ENCODE peak calls at places on chromosomes 6 and 20, in nine cellular contexts. B is kidney, N is neural progenitor cell, K is caudate nucleus, V is OCI-LY7, F is ovary, Z is stomach, S is uterus, E is psoas muscle. J is an unnamed sample.

GRCh38 chr6:126153661-126154060 is 167.3 kb downstream of the TRMT11 start:
- DNase-seq in B (no peak), N (no peak), K (no peak), V (no peak), F (no peak), Z (no peak), S (no peak), E (no peak), J (no peak)

GRCh38 chr6:155093430-155093829 is 98.3 kb downstream of the TIAM2 start:
- DNase-seq in B (no peak), N (no peak), K (no peak), V (peak), F (no peak), Z (no peak), S (no peak), E (no peak), J (no peak)

GRCh38 chr20:41476013-41476441 is 109.4 kb upstream of the EMILIN3 start:
- DNase-seq in B (no peak), N (no peak), K (no peak), V (no peak), F (peak), Z (peak), S (no peak), E (no peak), J (peak)

GRCh38 chr6:109441069-109441816 is 719 bp downstream of the SMPD2 start:
- DNase-seq in B (peak), N (peak), K (peak), V (peak), F (peak), Z (peak), S (peak), E (peak), J (peak)

GRCh38 chr6:93849857-93850256 is 430.5 kb upstream of the EPHA7 start:
- DNase-seq in B (no peak), N (no peak), K (no peak), V (no peak), F (no peak), Z (no peak), S (no peak), E (no peak), J (no peak)

GRCh38 chr6:18155273-18155863 is at the start of gene KDM1B:
- DNase-seq in B (peak), N (peak), K (no peak), V (peak), F (peak), Z (peak), S (peak), E (peak), J (peak)

GRCh38 chr6:127458190-127458589 is 999 bp downstream of the KIAA0408 start:
- DNase-seq in B (no peak), N (no peak), K (no peak), V (no peak), F (no peak), Z (no peak), S (no peak), E (no peak), J (no peak)

GRCh38 chr6:29005183-29005885 is at the start of gene ZNF311:
- DNase-seq in B (peak), N (peak), K (peak), V (no peak), F (peak), Z (peak), S (peak), E (peak), J (no peak)

GRCh38 chr6:31008165-31008564 is 2.1 kb upstream of the MUC22 start:
- DNase-seq in B (no peak), N (no peak), K (no peak), V (no peak), F (no peak), Z (no peak), S (no peak), E (no peak), J (no peak)

DNA sequence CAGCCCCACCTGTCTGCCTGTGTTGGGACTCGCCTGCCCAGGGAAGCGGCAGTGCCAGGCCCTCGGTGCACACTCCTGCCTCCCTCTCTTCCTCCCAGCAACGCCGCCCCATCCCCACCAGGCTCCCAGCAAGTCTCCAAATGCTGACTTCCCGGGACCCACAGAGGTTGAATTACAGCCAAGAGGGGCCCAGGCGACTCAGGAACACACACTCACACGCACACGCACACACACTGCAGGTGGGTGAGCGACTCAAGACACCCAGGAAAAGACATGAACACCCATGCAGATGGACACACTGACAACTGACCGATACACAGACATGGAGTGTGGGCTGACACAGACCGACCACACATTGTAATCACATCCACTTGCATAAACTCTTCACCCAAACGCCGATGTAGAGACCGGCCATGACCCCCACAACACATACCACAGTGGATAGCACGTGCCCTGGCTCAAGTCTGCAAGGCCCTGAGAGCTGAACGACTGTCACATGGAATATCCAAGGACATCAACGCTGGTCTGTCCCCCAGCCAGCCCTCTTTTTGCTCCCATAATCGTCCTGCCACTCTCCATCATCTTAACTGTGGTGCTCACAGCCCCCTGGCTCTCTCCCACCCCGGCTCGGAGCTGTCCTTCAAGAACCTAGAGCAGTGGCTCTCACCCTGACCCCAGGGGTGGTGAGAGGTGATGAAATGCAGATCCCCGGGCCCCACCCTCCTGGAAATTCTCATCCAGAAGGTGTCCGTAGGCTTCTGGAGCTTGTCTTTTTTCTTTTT is 470 bp upstream of the FAM83C start:
- DNase-seq in B (no peak), N (no peak), K (no peak), V (no peak), F (no peak), Z (no peak), S (no peak), E (peak), J (no peak)
- H3K27ac ChIP-seq in B (no peak), N (no peak), K (no peak), V (no peak), F (no peak), Z (no peak), S (no peak), E (no peak), J (no peak)

DNA sequence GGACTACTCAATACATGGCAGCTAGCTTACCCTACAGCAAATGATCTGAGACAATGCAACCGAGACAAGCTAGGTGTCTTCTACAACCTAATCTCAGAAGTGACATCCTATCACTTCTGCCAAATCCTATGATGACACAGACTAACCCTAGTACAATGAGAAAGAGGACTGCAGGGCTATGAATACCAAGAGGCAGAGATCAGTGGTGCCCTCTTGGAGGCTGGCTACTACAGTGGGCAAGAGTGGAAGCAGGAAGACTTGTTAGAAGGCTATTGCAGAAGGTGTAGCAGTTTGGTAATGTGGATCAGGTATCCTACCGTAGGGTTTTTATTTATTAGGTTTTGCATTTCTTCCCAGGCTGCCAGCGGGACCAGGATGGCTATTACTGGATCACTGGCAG is 30.3 kb downstream of the GSS start:
- DNase-seq in B (no peak), N (no peak), K (no peak), V (no peak), F (no peak), Z (no peak), S (no peak), E (no peak), J (peak)
- H3K27ac ChIP-seq in B (no peak), N (no peak), K (no peak), V (no peak), F (no peak), Z (no peak), S (no peak), E (peak), J (peak)

GRCh38 chr6:42315991-42316378 is 98.3 kb upstream of the MRPS10 start:
- DNase-seq in B (peak), N (no peak), K (no peak), V (no peak), F (no peak), Z (no peak), S (peak), E (no peak), J (no peak)
- H3K27ac ChIP-seq in B (peak), N (no peak), K (no peak), V (no peak), F (no peak), Z (peak), S (no peak), E (no peak), J (no peak)

GRCh38 chr6:39128832-39129231 is 13.8 kb upstream of the SAYSD1 start:
- DNase-seq in B (no peak), N (no peak), K (no peak), V (no peak), F (no peak), Z (no peak), S (no peak), E (no peak), J (no peak)
- H3K27ac ChIP-seq in B (no peak), N (no peak), K (no peak), V (no peak), F (no peak), Z (no peak), S (no peak), E (no peak), J (no peak)

DNA sequence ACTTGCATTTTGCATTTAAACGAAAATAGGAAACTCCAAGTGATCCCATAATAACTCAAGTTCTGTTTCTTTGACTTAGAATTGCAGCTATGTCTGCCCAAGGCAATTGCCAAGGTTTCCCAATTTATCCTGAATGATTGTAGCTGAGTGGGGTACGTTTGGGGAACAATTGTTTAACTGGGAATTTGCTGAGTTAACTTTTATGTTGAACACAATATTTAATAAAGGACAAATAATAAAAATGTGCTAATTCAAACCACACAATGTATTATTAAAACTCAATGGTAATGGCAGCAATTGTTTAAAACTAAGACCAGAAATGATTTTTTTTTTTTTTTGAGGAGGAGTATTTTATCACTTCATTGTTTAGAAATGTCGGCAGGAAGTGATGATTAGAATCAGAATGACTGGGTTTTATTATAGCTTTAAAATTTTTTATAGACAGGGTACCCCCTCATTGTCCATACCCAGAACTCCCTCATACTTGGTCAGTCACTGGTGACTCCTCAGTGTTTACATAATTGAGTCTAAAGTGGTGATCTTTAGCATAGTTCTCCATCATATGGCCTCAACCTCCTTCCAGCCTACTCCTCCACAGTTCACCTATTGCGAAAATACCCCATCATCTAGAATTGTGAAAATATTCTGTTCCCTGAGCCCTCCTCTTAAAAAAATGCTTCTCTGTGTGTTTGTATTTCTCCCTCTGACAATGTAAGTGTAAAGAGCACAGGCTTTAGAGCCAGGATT is 389.2 kb upstream of the CITED2 start:
- DNase-seq in B (no peak), N (no peak), K (no peak), V (no peak), F (no peak), Z (no peak), S (no peak), E (no peak), J (no peak)
- H3K27ac ChIP-seq in B (no peak), N (no peak), K (no peak), V (no peak), F (no peak), Z (peak), S (peak), E (peak), J (peak)

DNA sequence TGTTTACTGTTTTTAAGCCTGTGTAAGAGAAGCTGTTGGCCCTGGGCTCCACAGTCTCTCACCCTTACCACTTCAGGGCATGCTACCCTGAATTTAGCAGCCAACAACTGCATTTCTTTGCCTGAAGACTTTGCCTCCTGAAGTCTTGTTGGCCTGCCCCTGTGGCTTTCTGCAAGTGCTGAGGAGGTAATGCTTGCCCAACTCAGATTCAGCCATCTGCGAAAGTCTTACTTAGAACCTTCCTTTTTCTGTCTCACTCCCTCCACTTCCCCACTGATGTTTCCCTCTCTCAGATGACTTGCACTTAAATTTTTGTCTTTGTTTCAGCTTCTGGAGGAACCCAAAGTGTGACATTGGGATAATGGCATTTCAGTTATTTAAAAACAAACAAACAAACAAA is 11.8 kb upstream of the IBTK start:
- DNase-seq in B (no peak), N (no peak), K (no peak), V (no peak), F (no peak), Z (no peak), S (no peak), E (no peak), J (no peak)
- H3K27ac ChIP-seq in B (no peak), N (no peak), K (no peak), V (no peak), F (no peak), Z (no peak), S (no peak), E (no peak), J (no peak)

DNA sequence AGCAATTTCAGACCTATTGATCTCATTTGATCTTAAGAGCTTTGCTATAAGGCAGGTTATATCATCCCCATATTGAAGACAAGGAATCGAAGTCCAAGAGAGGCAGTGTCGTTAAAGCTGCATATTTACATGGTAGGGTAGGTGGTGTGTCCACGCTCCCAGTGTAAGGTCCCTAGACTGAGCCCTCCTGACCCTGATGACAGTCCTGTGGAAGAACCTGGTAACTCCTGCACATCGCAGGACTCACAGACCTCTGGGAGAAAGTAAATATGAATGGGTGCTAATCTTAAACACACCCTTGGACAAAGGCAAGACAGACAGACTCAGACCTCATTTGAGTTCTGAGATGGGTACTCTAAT is 602 bp upstream of the HLA-DPB1 start:
- DNase-seq in B (no peak), N (no peak), K (no peak), V (peak), F (no peak), Z (no peak), S (no peak), E (no peak), J (no peak)
- H3K27ac ChIP-seq in B (peak), N (no peak), K (no peak), V (peak), F (no peak), Z (peak), S (peak), E (no peak), J (peak)

GRCh38 chr6:26195924-26196845 is 109.0 kb downstream of the HFE start:
- DNase-seq in B (peak), N (peak), K (no peak), V (peak), F (no peak), Z (no peak), S (no peak), E (no peak), J (no peak)

GRCh38 chr6:26194329-26194701 is 107.1 kb downstream of the HFE start:
- DNase-seq in B (no peak), N (no peak), K (no peak), V (peak), F (no peak), Z (no peak), S (no peak), E (no peak), J (no peak)

GRCh38 chr6:26195376-26195923 is 108.2 kb downstream of the HFE start:
- DNase-seq in B (peak), N (peak), K (peak), V (peak), F (peak), Z (peak), S (peak), E (peak), J (no peak)

GRCh38 chr6:26194774-26195375 is 107.6 kb downstream of the HFE start:
- DNase-seq in B (no peak), N (no peak), K (no peak), V (no peak), F (no peak), Z (no peak), S (no peak), E (no peak), J (no peak)

GRCh38 chr6:26193467-26194328 is 106.5 kb downstream of the HFE start:
- DNase-seq in B (no peak), N (no peak), K (no peak), V (no peak), F (no peak), Z (no peak), S (no peak), E (no peak), J (no peak)
- H3K27ac ChIP-seq in B (no peak), N (peak), K (no peak), V (peak), F (no peak), Z (peak), S (no peak), E (no peak), J (no peak)

DNA sequence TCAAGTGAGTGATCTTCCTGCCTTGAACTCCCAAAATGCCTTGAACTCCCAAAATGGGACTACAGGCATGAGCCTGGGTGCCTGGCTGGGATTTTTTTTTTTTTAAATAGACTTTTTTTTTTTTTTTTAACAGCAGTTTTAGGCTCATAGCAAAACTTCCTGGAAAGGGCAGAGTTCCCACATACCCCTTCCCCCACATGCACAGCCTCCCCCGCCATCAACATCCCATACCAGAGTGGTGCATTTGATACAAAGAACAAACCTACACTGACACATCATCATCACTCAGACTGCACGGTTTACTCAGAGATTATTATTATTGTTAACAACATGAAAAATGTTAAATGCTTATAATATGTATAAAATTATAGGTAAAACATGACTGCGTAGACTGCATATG is 26.0 kb downstream of the UQCC1 start:
- DNase-seq in B (no peak), N (no peak), K (no peak), V (no peak), F (no peak), Z (no peak), S (no peak), E (no peak), J (no peak)
- H3K27ac ChIP-seq in B (no peak), N (no peak), K (no peak), V (no peak), F (no peak), Z (no peak), S (no peak), E (no peak), J (no peak)

GRCh38 chr6:111731404-111732195 is 125.9 kb upstream of the TRAF3IP2 start:
- DNase-seq in B (no peak), N (peak), K (no peak), V (no peak), F (no peak), Z (no peak), S (no peak), E (no peak), J (no peak)
- H3K27ac ChIP-seq in B (no peak), N (peak), K (peak), V (no peak), F (no peak), Z (no peak), S (no peak), E (no peak), J (no peak)

J was measured in gastrocnemius medialis.